ENCODE peak calls at places on chromosome 18, in eight cellular contexts. One of them, this sample, is unnamed.

GRCh38 chr18:37712776-37713175 is 147.2 kb upstream of the CELF4 start:
- DNase-seq in kidney tubule cell: peak; percentile 58
- DNase-seq in HCEC 1CT: no peak
- DNase-seq in GM03348: no peak
- DNase-seq in gastrocnemius medialis: no peak
- DNase-seq in NCI-H1092: no peak
- DNase-seq in Calu3: no peak
- DNase-seq in stimulated activated CD4-positive, alpha-beta T cell treated with anti-CD3 and anti-CD28 coated beads, Interleukin-4, amount 100 ng/mL, for 24 hours: no peak
- DNase-seq in this sample: no peak

GRCh38 chr18:47953471-47953931 is 23.0 kb upstream of the SMAD2 start:
- DNase-seq in kidney tubule cell: peak; percentile 88
- DNase-seq in HCEC 1CT: peak; percentile 17
- DNase-seq in GM03348: peak; percentile 52
- DNase-seq in gastrocnemius medialis: peak; percentile 31
- DNase-seq in NCI-H1092: peak; percentile 34
- DNase-seq in Calu3: no peak
- DNase-seq in stimulated activated CD4-positive, alpha-beta T cell treated with anti-CD3 and anti-CD28 coated beads, Interleukin-4, amount 100 ng/mL, for 24 hours: no peak
- DNase-seq in this sample: peak; percentile 77

GRCh38 chr18:11887305-11888262 is 20.5 kb downstream of the MPPE1 start:
- DNase-seq in kidney tubule cell: peak; percentile 67
- DNase-seq in HCEC 1CT: no peak
- DNase-seq in GM03348: no peak
- DNase-seq in gastrocnemius medialis: no peak
- DNase-seq in NCI-H1092: no peak
- DNase-seq in Calu3: peak; percentile 30
- DNase-seq in stimulated activated CD4-positive, alpha-beta T cell treated with anti-CD3 and anti-CD28 coated beads, Interleukin-4, amount 100 ng/mL, for 24 hours: no peak
- DNase-seq in this sample: no peak

GRCh38 chr18:55997156-55997561 is 409.2 kb upstream of the TCF4 start:
- DNase-seq in kidney tubule cell: peak; percentile 42
- DNase-seq in HCEC 1CT: no peak
- DNase-seq in GM03348: no peak
- DNase-seq in gastrocnemius medialis: no peak
- DNase-seq in NCI-H1092: no peak
- DNase-seq in Calu3: no peak
- DNase-seq in stimulated activated CD4-positive, alpha-beta T cell treated with anti-CD3 and anti-CD28 coated beads, Interleukin-4, amount 100 ng/mL, for 24 hours: no peak
- DNase-seq in this sample: no peak

GRCh38 chr18:22106536-22107292 is 62.7 kb upstream of the GATA6 start:
- DNase-seq in kidney tubule cell: peak; percentile 69
- DNase-seq in HCEC 1CT: no peak
- DNase-seq in GM03348: no peak
- DNase-seq in gastrocnemius medialis: no peak
- DNase-seq in NCI-H1092: no peak
- DNase-seq in Calu3: peak; percentile 38
- DNase-seq in stimulated activated CD4-positive, alpha-beta T cell treated with anti-CD3 and anti-CD28 coated beads, Interleukin-4, amount 100 ng/mL, for 24 hours: no peak
- DNase-seq in this sample: no peak

GRCh38 chr18:44852818-44853217 is 172.1 kb downstream of the SETBP1 start:
- DNase-seq in kidney tubule cell: peak; percentile 17
- DNase-seq in HCEC 1CT: no peak
- DNase-seq in GM03348: no peak
- DNase-seq in gastrocnemius medialis: peak; percentile 49
- DNase-seq in NCI-H1092: peak; percentile 94
- DNase-seq in Calu3: no peak
- DNase-seq in stimulated activated CD4-positive, alpha-beta T cell treated with anti-CD3 and anti-CD28 coated beads, Interleukin-4, amount 100 ng/mL, for 24 hours: no peak
- DNase-seq in this sample: no peak

GRCh38 chr18:11518788-11519685 is 90.4 kb upstream of the SLC35G4 start:
- DNase-seq in kidney tubule cell: peak; percentile 53
- DNase-seq in HCEC 1CT: peak; percentile 44
- DNase-seq in GM03348: peak; percentile 47
- DNase-seq in gastrocnemius medialis: no peak
- DNase-seq in NCI-H1092: no peak
- DNase-seq in Calu3: peak; percentile 74
- DNase-seq in stimulated activated CD4-positive, alpha-beta T cell treated with anti-CD3 and anti-CD28 coated beads, Interleukin-4, amount 100 ng/mL, for 24 hours: peak; percentile 23
- DNase-seq in this sample: no peak

GRCh38 chr18:63553117-63553516 is 10.9 kb downstream of the SERPINB12 start:
- DNase-seq in kidney tubule cell: peak; percentile 87
- DNase-seq in HCEC 1CT: peak; percentile 94
- DNase-seq in GM03348: peak; percentile 85
- DNase-seq in gastrocnemius medialis: no peak
- DNase-seq in NCI-H1092: no peak
- DNase-seq in Calu3: peak; percentile 56
- DNase-seq in stimulated activated CD4-positive, alpha-beta T cell treated with anti-CD3 and anti-CD28 coated beads, Interleukin-4, amount 100 ng/mL, for 24 hours: no peak
- DNase-seq in this sample: peak; percentile 48

GRCh38 chr18:78682716-78683115 is 296.9 kb upstream of the SALL3 start:
- DNase-seq in kidney tubule cell: no peak
- DNase-seq in HCEC 1CT: no peak
- DNase-seq in GM03348: no peak
- DNase-seq in gastrocnemius medialis: no peak
- DNase-seq in NCI-H1092: no peak
- DNase-seq in Calu3: no peak
- DNase-seq in stimulated activated CD4-positive, alpha-beta T cell treated with anti-CD3 and anti-CD28 coated beads, Interleukin-4, amount 100 ng/mL, for 24 hours: no peak
- DNase-seq in this sample: no peak

GRCh38 chr18:564708-565561 is 15.2 kb upstream of the CETN1 start:
- DNase-seq in kidney tubule cell: no peak
- DNase-seq in HCEC 1CT: no peak
- DNase-seq in GM03348: no peak
- DNase-seq in gastrocnemius medialis: no peak
- DNase-seq in NCI-H1092: no peak
- DNase-seq in Calu3: no peak
- DNase-seq in stimulated activated CD4-positive, alpha-beta T cell treated with anti-CD3 and anti-CD28 coated beads, Interleukin-4, amount 100 ng/mL, for 24 hours: no peak
- DNase-seq in this sample: no peak

GRCh38 chr18:62341423-62341920 is 16.4 kb downstream of the TNFRSF11A start:
- DNase-seq in kidney tubule cell: no peak
- DNase-seq in HCEC 1CT: no peak
- DNase-seq in GM03348: no peak
- DNase-seq in gastrocnemius medialis: no peak
- DNase-seq in NCI-H1092: peak; percentile 58
- DNase-seq in Calu3: no peak
- DNase-seq in stimulated activated CD4-positive, alpha-beta T cell treated with anti-CD3 and anti-CD28 coated beads, Interleukin-4, amount 100 ng/mL, for 24 hours: no peak
- DNase-seq in this sample: no peak

GRCh38 chr18:3441290-3441689 is 8.7 kb upstream of the TGIF1 start:
- DNase-seq in kidney tubule cell: peak; percentile 65
- DNase-seq in HCEC 1CT: peak; percentile 43
- DNase-seq in GM03348: peak; percentile 23
- DNase-seq in gastrocnemius medialis: no peak
- DNase-seq in NCI-H1092: no peak
- DNase-seq in Calu3: peak; percentile 53
- DNase-seq in stimulated activated CD4-positive, alpha-beta T cell treated with anti-CD3 and anti-CD28 coated beads, Interleukin-4, amount 100 ng/mL, for 24 hours: no peak
- DNase-seq in this sample: no peak

GRCh38 chr18:49238433-49239042 is 221.9 kb downstream of the DYM start:
- DNase-seq in kidney tubule cell: peak; percentile 51
- DNase-seq in HCEC 1CT: peak; percentile 48
- DNase-seq in GM03348: peak; percentile 43
- DNase-seq in gastrocnemius medialis: no peak
- DNase-seq in NCI-H1092: peak; percentile 12
- DNase-seq in Calu3: peak; percentile 36
- DNase-seq in stimulated activated CD4-positive, alpha-beta T cell treated with anti-CD3 and anti-CD28 coated beads, Interleukin-4, amount 100 ng/mL, for 24 hours: no peak
- DNase-seq in this sample: no peak